ENCODE peak calls at places on chromosomes 11 and 22, in eight cellular contexts. W is astrocyte, C is psoas muscle, V is colonic mucosa, B is IMR-90, T is right lobe of liver, S is cardiac muscle cell, A is A673. I is an unnamed sample.

GRCh38 chr11:3840289-3840869 is 380 bp downstream of the RHOG start:
- DNase-seq in T (peak; percentile 52), S (peak; percentile 79), W (no peak), A (no peak), C (no peak), V (no peak), B (no peak), I (no peak)

GRCh38 chr22:42296381-42296853 is 26.0 kb upstream of the TCF20 start:
- DNase-seq in B (no peak), C (no peak), V (no peak), T (no peak), W (no peak), S (no peak), A (peak; percentile 66), I (peak; percentile 48)

GRCh38 chr11:40162901-40163300 is 1296.6 kb downstream of the LRRC4C start:
- DNase-seq in C (no peak), V (no peak), W (no peak), S (no peak), B (no peak), A (peak; percentile 80), T (no peak), I (no peak)

GRCh38 chr11:29321293-29322132 is 695.3 kb downstream of the KCNA4 start:
- DNase-seq in C (no peak), W (peak; percentile 91), T (no peak), S (no peak), B (peak; percentile 94), A (no peak), V (no peak), I (no peak)

GRCh38 chr11:111918390-111919256 is at the start of gene C11orf52:
- DNase-seq in V (peak; percentile 87), B (peak; percentile 57), T (peak; percentile 92), C (peak; percentile 62), S (peak; percentile 73), W (no peak), A (peak; percentile 91), I (no peak)

GRCh38 chr11:16825091-16825490 is 86.6 kb downstream of the C11orf58 start:
- DNase-seq in C (no peak), W (no peak), S (no peak), B (no peak), A (no peak), T (no peak), V (no peak), I (no peak)

GRCh38 chr11:67238894-67239794 is 27.1 kb upstream of the GRK2 start:
- DNase-seq in T (no peak), A (no peak), S (peak; percentile 79), B (peak; percentile 26), C (no peak), W (no peak), V (no peak), I (no peak)

GRCh38 chr11:119505861-119506260 is 82.9 kb upstream of the THY1 start:
- DNase-seq in A (no peak), C (no peak), V (no peak), W (peak; percentile 65), T (no peak), B (peak; percentile 13), S (no peak), I (no peak)

GRCh38 chr11:67562951-67563350 is 20.7 kb upstream of the GSTP1 start:
- DNase-seq in C (no peak), B (no peak), A (no peak), V (no peak), T (no peak), W (peak; percentile 41), S (no peak), I (no peak)

GRCh38 chr22:49349841-49350381 is 477.8 kb downstream of the BRD1 start:
- DNase-seq in W (no peak), C (no peak), T (no peak), S (no peak), V (no peak), A (no peak), B (no peak), I (no peak)

GRCh38 chr22:23496445-23496833 is 83.7 kb downstream of the IGLL1 start:
- DNase-seq in C (no peak), B (no peak), S (no peak), A (no peak), W (no peak), T (peak; percentile 11), V (no peak), I (no peak)

GRCh38 chr11:980438-981365 is 55.0 kb downstream of the AP2A2 start:
- DNase-seq in B (no peak), T (no peak), C (no peak), V (no peak), A (no peak), W (peak; percentile 34), S (no peak), I (no peak)

GRCh38 chr11:1158681-1159525 is 1.1 kb downstream of the MUC5AC start:
- DNase-seq in W (no peak), S (no peak), B (no peak), C (peak; percentile 10), A (no peak), T (peak; percentile 48), V (no peak), I (no peak)

GRCh38 chr22:37244114-37244921 is at the start of gene RAC2:
- DNase-seq in W (peak; percentile 39), V (peak; percentile 88), C (peak; percentile 60), S (peak; percentile 31), A (peak; percentile 75), B (peak; percentile 57), T (peak; percentile 72), I (peak; percentile 92)

GRCh38 chr22:37243402-37244113 is 511 bp downstream of the RAC2 start:
- DNase-seq in C (no peak), V (no peak), S (no peak), T (no peak), B (no peak), W (no peak), A (no peak), I (no peak)

GRCh38 chr22:37248251-37248650 is 4.2 kb upstream of the RAC2 start:
- DNase-seq in S (no peak), V (no peak), C (no peak), W (no peak), A (no peak), B (no peak), T (no peak), I (no peak)

GRCh38 chr22:37244922-37245722 is 1.1 kb upstream of the RAC2 start:
- DNase-seq in B (no peak), S (no peak), C (no peak), V (no peak), W (no peak), T (peak; percentile 43), A (no peak), I (no peak)

GRCh38 chr22:37245740-37246139 is 1.7 kb upstream of the RAC2 start:
- DNase-seq in V (no peak), S (no peak), W (no peak), T (no peak), B (peak; percentile 37), A (no peak), C (no peak), I (no peak)
- H3K4me3 ChIP-seq in V (no peak overlapping the region), S (no peak overlapping the region), W (no peak overlapping the region), T (no peak overlapping the region), B (no peak overlapping the region), A (no peak overlapping the region), C (no peak overlapping the region), I (no peak overlapping the region)

DNA sequence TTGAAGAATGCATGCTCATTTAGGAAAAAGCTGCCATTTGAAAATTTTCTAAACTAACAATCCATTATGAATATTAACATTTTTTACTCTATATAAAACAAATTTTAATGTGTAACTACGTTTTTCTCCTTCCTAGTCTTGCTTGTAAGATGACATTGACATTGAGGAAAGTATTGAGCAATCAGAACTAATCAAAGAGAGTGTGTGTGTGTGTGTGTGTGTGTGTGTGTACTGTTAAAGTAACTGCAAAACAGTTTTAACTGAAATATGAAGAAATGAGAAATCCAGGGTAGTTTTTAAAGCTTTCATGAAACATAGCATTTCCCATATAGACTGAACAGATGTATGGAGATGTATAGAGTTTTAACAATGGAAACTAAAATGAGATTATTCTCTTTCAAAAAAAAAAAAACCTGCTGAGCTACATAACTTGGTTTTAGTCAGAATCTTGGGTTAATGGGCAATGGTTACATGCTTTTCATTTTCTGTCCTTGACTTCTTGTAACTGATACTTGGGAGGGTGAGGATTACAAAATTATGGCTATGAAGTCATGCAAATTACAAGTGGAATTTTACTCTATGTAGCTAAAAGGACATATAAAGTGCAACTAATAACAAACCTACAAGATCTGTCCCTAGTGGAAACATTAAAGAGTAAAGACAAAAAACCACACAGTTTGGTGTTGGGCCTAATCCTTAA is 2.0 kb downstream of the PDGFD start:
- DNase-seq in S (no peak), T (no peak), A (no peak), C (no peak), W (no peak), B (peak; percentile 11), V (no peak), I (no peak)
- H3K4me3 ChIP-seq in S (peak overlapping the region; percentile 82), T (no peak overlapping the region), A (no peak overlapping the region), C (no peak overlapping the region), W (no peak overlapping the region), B (no peak overlapping the region), V (no peak overlapping the region), I (no peak overlapping the region)

GRCh38 chr11:121459413-121460041 is 6.8 kb upstream of the SORL1-AS1 start:
- DNase-seq in T (peak; percentile 83), A (no peak), V (no peak), C (no peak), W (no peak), B (no peak), S (no peak), I (no peak)
- H3K4me3 ChIP-seq in T (no peak overlapping the region), A (no peak overlapping the region), V (no peak overlapping the region), C (no peak overlapping the region), W (no peak overlapping the region), B (no peak overlapping the region), S (no peak overlapping the region), I (no peak overlapping the region)

DNA sequence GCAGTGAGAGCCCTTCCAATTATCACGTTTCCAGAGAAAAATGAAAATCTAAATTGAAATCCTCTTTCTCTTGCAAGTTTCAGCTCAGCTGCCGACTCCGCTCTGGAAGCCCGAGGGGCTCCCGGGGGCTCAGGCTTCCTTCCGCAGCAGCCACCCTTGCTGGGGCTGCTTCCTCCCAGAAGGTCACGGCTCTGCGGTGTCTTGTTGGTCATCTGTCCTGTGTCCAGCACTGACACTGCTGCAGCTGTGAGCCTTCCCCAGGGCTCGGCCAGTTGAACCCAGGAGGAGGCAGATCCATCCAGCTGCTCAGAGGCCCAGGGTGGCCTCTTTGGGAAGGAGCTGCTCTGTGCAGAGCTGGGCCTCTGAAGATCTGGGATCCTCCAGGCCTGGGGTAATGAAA is 1337.2 kb downstream of the TBC1D22A start:
- DNase-seq in C (no peak), W (no peak), T (peak; percentile 30), B (no peak), A (no peak), V (no peak), S (no peak), I (no peak)
- H3K4me3 ChIP-seq in C (no peak overlapping the region), W (no peak overlapping the region), T (no peak overlapping the region), B (no peak overlapping the region), A (no peak overlapping the region), V (no peak overlapping the region), S (no peak overlapping the region), I (no peak overlapping the region)

I was measured in Jurkat, Clone E6-1.